ENCODE peak calls at places on chromosomes 5 and 9, in seven cellular contexts. I is CD8-positive, alpha-beta T cell; J is DMS153; Z is AG08396; M is AG10803; S is M059J; V is B cell. B is an unnamed sample.

GRCh38 chr5:15500326-15500958 is 462 bp downstream of the FBXL7 start:
- DNase-seq in I (no peak), J (no peak), Z (peak), M (peak), S (peak), V (no peak), B (no peak)

GRCh38 chr9:87547665-87548064 is 50.0 kb downstream of the DAPK1 start:
- DNase-seq in I (no peak), J (no peak), Z (no peak), M (no peak), S (peak), V (no peak), B (no peak)

GRCh38 chr9:38371495-38371894 is 21.0 kb upstream of the ALDH1B1 start:
- DNase-seq in I (no peak), J (peak), Z (no peak), M (peak), S (peak), V (peak), B (no peak)

GRCh38 chr5:91311697-91312501 is 71.2 kb downstream of the ARRDC3 start:
- DNase-seq in I (peak), J (peak), Z (peak), M (peak), S (peak), V (peak), B (peak)

GRCh38 chr9:89448381-89448780 is 49.5 kb downstream of the SEMA4D start:
- DNase-seq in I (peak), J (no peak), Z (no peak), M (no peak), S (no peak), V (no peak), B (no peak)

GRCh38 chr5:157870837-157871834 is 12.2 kb upstream of the CLINT1 start:
- DNase-seq in I (no peak), J (no peak), Z (peak), M (peak), S (peak), V (no peak), B (no peak)

GRCh38 chr9:26995815-26996214 is 9.7 kb downstream of the LRRC19 start:
- DNase-seq in I (no peak), J (no peak), Z (no peak), M (no peak), S (no peak), V (no peak), B (no peak)

GRCh38 chr5:113663879-113664278 is 150.4 kb downstream of the YTHDC2 start:
- DNase-seq in I (peak), J (no peak), Z (peak), M (peak), S (peak), V (peak), B (peak)

GRCh38 chr5:127957183-127957582 is 126.4 kb upstream of the SLC12A2 start:
- DNase-seq in I (no peak), J (no peak), Z (peak), M (peak), S (peak), V (no peak), B (no peak)

GRCh38 chr9:11319477-11320060 is 706.8 kb upstream of the PTPRD start:
- DNase-seq in I (no peak), J (peak), Z (no peak), M (no peak), S (peak), V (no peak), B (no peak)

GRCh38 chr9:129596541-129597328 is 24.2 kb downstream of the C9orf50 start:
- DNase-seq in I (no peak), J (peak), Z (peak), M (peak), S (no peak), V (no peak), B (no peak)

GRCh38 chr9:91896096-91896495 is 53.9 kb downstream of the ROR2 start:
- DNase-seq in I (no peak), J (no peak), Z (no peak), M (no peak), S (no peak), V (no peak), B (no peak)

GRCh38 chr9:31541626-31542025 is 842.8 kb upstream of the ACO1 start:
- DNase-seq in I (no peak), J (no peak), Z (no peak), M (no peak), S (no peak), V (no peak), B (no peak)

GRCh38 chr9:5918460-5918859 is 27.8 kb downstream of the MLANA start:
- DNase-seq in I (no peak), J (no peak), Z (no peak), M (no peak), S (no peak), V (no peak), B (no peak)

GRCh38 chr5:162436055-162436454 is 368.5 kb downstream of the GABRG2 start:
- DNase-seq in I (no peak), J (no peak), Z (no peak), M (no peak), S (no peak), V (no peak), B (no peak)

GRCh38 chr5:4555739-4556285 is 584.3 kb upstream of the ADAMTS16 start:
- DNase-seq in I (no peak), J (no peak), Z (no peak), M (no peak), S (no peak), V (no peak), B (no peak)

GRCh38 chr5:23319906-23320305 is 187.5 kb upstream of the PRDM9 start:
- DNase-seq in I (no peak), J (no peak), Z (no peak), M (no peak), S (no peak), V (no peak), B (no peak)

GRCh38 chr9:34493972-34494535 is 28.7 kb downstream of the ENHO start:
- DNase-seq in I (no peak), J (no peak), Z (peak), M (peak), S (peak), V (peak), B (no peak)

GRCh38 chr5:181114844-181115778 is 15.9 kb downstream of the OR2V1 start:
- DNase-seq in I (no peak), J (no peak), Z (peak), M (peak), S (peak), V (peak), B (no peak)

GRCh38 chr5:150114102-150114641 is 27.8 kb upstream of the CSF1R start:
- DNase-seq in I (no peak), J (no peak), Z (no peak), M (no peak), S (no peak), V (no peak), B (no peak)

GRCh38 chr9:10250200-10250599 is 362.6 kb downstream of the PTPRD start:
- DNase-seq in I (no peak), J (no peak), Z (no peak), M (no peak), S (no peak), V (no peak), B (no peak)

GRCh38 chr9:19127881-19128719 is 808 bp upstream of the PLIN2 start:
- DNase-seq in I (peak), J (no peak), Z (peak), M (no peak), S (peak), V (peak), B (peak)

GRCh38 chr5:43044181-43044914 is 4.2 kb upstream of the ANXA2R start:
- DNase-seq in I (no peak), J (no peak), Z (no peak), M (peak), S (no peak), V (peak), B (no peak)

B was measured in CD4-positive, CD25-positive, alpha-beta regulatory T cell.